ENCODE peak calls at places on chromosome 21, in eight cellular contexts. One of them, this sample, is unnamed.

GRCh38 chr21:39502631-39503030 is 50.9 kb downstream of the SH3BGR start:
- ATAC-seq in central memory CD8-positive, alpha-beta T cell: no peak
- ATAC-seq in CD4-positive, alpha-beta T cell: no peak
- ATAC-seq in PC-3: no peak
- ATAC-seq in HepG2: no peak
- ATAC-seq in activated CD4-positive, alpha-beta T cell treated with anti-CD3 and anti-CD28 coated beads for 36 hours: no peak
- ATAC-seq in heart left ventricle: no peak
- ATAC-seq in upper lobe of left lung: no peak
- ATAC-seq in this sample: no peak

GRCh38 chr21:34592120-34592561 is 22.8 kb downstream of the RCAN1 start:
- ATAC-seq in HepG2: peak
- ATAC-seq in PC-3: no peak
- ATAC-seq in central memory CD8-positive, alpha-beta T cell: no peak
- ATAC-seq in heart left ventricle: peak
- ATAC-seq in upper lobe of left lung: peak
- ATAC-seq in activated CD4-positive, alpha-beta T cell treated with anti-CD3 and anti-CD28 coated beads for 36 hours: no peak
- ATAC-seq in CD4-positive, alpha-beta T cell: no peak
- ATAC-seq in this sample: no peak

GRCh38 chr21:46662367-46662654 is 26.8 kb downstream of the PRMT2 start:
- ATAC-seq in activated CD4-positive, alpha-beta T cell treated with anti-CD3 and anti-CD28 coated beads for 36 hours: no peak
- ATAC-seq in heart left ventricle: no peak
- ATAC-seq in PC-3: no peak
- ATAC-seq in central memory CD8-positive, alpha-beta T cell: no peak
- ATAC-seq in HepG2: no peak
- ATAC-seq in upper lobe of left lung: peak
- ATAC-seq in CD4-positive, alpha-beta T cell: no peak
- ATAC-seq in this sample: no peak

GRCh38 chr21:28754862-28755261 is 237.8 kb downstream of the LTN1 start:
- ATAC-seq in CD4-positive, alpha-beta T cell: no peak
- ATAC-seq in PC-3: no peak
- ATAC-seq in activated CD4-positive, alpha-beta T cell treated with anti-CD3 and anti-CD28 coated beads for 36 hours: no peak
- ATAC-seq in HepG2: no peak
- ATAC-seq in central memory CD8-positive, alpha-beta T cell: no peak
- ATAC-seq in upper lobe of left lung: no peak
- ATAC-seq in heart left ventricle: peak
- ATAC-seq in this sample: no peak

GRCh38 chr21:39913651-39914145 is 46.5 kb downstream of the PCP4 start:
- ATAC-seq in PC-3: no peak
- ATAC-seq in central memory CD8-positive, alpha-beta T cell: no peak
- ATAC-seq in HepG2: no peak
- ATAC-seq in heart left ventricle: no peak
- ATAC-seq in activated CD4-positive, alpha-beta T cell treated with anti-CD3 and anti-CD28 coated beads for 36 hours: no peak
- ATAC-seq in upper lobe of left lung: no peak
- ATAC-seq in CD4-positive, alpha-beta T cell: no peak
- ATAC-seq in this sample: no peak

GRCh38 chr21:42765656-42766055 is 112.2 kb downstream of the PDE9A start:
- ATAC-seq in activated CD4-positive, alpha-beta T cell treated with anti-CD3 and anti-CD28 coated beads for 36 hours: no peak
- ATAC-seq in PC-3: no peak
- ATAC-seq in CD4-positive, alpha-beta T cell: no peak
- ATAC-seq in central memory CD8-positive, alpha-beta T cell: no peak
- ATAC-seq in HepG2: no peak
- ATAC-seq in heart left ventricle: no peak
- ATAC-seq in upper lobe of left lung: no peak
- ATAC-seq in this sample: no peak

GRCh38 chr21:46661211-46661625 is 25.7 kb downstream of the PRMT2 start:
- ATAC-seq in CD4-positive, alpha-beta T cell: peak
- ATAC-seq in HepG2: no peak
- ATAC-seq in PC-3: no peak
- ATAC-seq in central memory CD8-positive, alpha-beta T cell: peak
- ATAC-seq in heart left ventricle: peak
- ATAC-seq in activated CD4-positive, alpha-beta T cell treated with anti-CD3 and anti-CD28 coated beads for 36 hours: peak
- ATAC-seq in upper lobe of left lung: peak
- ATAC-seq in this sample: peak

GRCh38 chr21:42518216-42518615 is 4.6 kb downstream of the SLC37A1 start:
- ATAC-seq in central memory CD8-positive, alpha-beta T cell: no peak
- ATAC-seq in heart left ventricle: no peak
- ATAC-seq in CD4-positive, alpha-beta T cell: no peak
- ATAC-seq in upper lobe of left lung: no peak
- ATAC-seq in HepG2: no peak
- ATAC-seq in activated CD4-positive, alpha-beta T cell treated with anti-CD3 and anti-CD28 coated beads for 36 hours: no peak
- ATAC-seq in PC-3: peak
- ATAC-seq in this sample: no peak

GRCh38 chr21:38850277-38850951 is 44.7 kb downstream of the ETS2 start:
- ATAC-seq in heart left ventricle: no peak
- ATAC-seq in CD4-positive, alpha-beta T cell: no peak
- ATAC-seq in central memory CD8-positive, alpha-beta T cell: no peak
- ATAC-seq in upper lobe of left lung: no peak
- ATAC-seq in activated CD4-positive, alpha-beta T cell treated with anti-CD3 and anti-CD28 coated beads for 36 hours: no peak
- ATAC-seq in HepG2: peak
- ATAC-seq in PC-3: no peak
- ATAC-seq in this sample: no peak

GRCh38 chr21:39094087-39094785 is 89.0 kb downstream of the PSMG1 start:
- ATAC-seq in heart left ventricle: peak
- ATAC-seq in HepG2: no peak
- ATAC-seq in PC-3: no peak
- ATAC-seq in upper lobe of left lung: peak
- ATAC-seq in activated CD4-positive, alpha-beta T cell treated with anti-CD3 and anti-CD28 coated beads for 36 hours: no peak
- ATAC-seq in central memory CD8-positive, alpha-beta T cell: no peak
- ATAC-seq in CD4-positive, alpha-beta T cell: no peak
- ATAC-seq in this sample: no peak

GRCh38 chr21:44443891-44444285 is 11.4 kb upstream of the LRRC3 start:
- ATAC-seq in upper lobe of left lung: no peak
- ATAC-seq in HepG2: peak
- ATAC-seq in central memory CD8-positive, alpha-beta T cell: no peak
- ATAC-seq in PC-3: no peak
- ATAC-seq in heart left ventricle: no peak
- ATAC-seq in CD4-positive, alpha-beta T cell: no peak
- ATAC-seq in activated CD4-positive, alpha-beta T cell treated with anti-CD3 and anti-CD28 coated beads for 36 hours: no peak
- ATAC-seq in this sample: no peak

GRCh38 chr21:29332461-29333354 is 34.0 kb downstream of the BACH1 start:
- ATAC-seq in upper lobe of left lung: no peak
- ATAC-seq in activated CD4-positive, alpha-beta T cell treated with anti-CD3 and anti-CD28 coated beads for 36 hours: peak
- ATAC-seq in central memory CD8-positive, alpha-beta T cell: no peak
- ATAC-seq in PC-3: peak
- ATAC-seq in heart left ventricle: peak
- ATAC-seq in CD4-positive, alpha-beta T cell: no peak
- ATAC-seq in HepG2: no peak
- ATAC-seq in this sample: no peak

GRCh38 chr21:8993943-8994639 is 1527.3 kb upstream of the TPTE start:
- ATAC-seq in activated CD4-positive, alpha-beta T cell treated with anti-CD3 and anti-CD28 coated beads for 36 hours: no peak
- ATAC-seq in upper lobe of left lung: peak
- ATAC-seq in HepG2: no peak
- ATAC-seq in heart left ventricle: no peak
- ATAC-seq in CD4-positive, alpha-beta T cell: no peak
- ATAC-seq in PC-3: no peak
- ATAC-seq in central memory CD8-positive, alpha-beta T cell: no peak
- ATAC-seq in this sample: no peak

GRCh38 chr21:31557956-31558838 is 101.3 kb upstream of the SOD1 start:
- ATAC-seq in central memory CD8-positive, alpha-beta T cell: peak
- ATAC-seq in HepG2: no peak
- ATAC-seq in activated CD4-positive, alpha-beta T cell treated with anti-CD3 and anti-CD28 coated beads for 36 hours: peak
- ATAC-seq in CD4-positive, alpha-beta T cell: peak
- ATAC-seq in upper lobe of left lung: no peak
- ATAC-seq in heart left ventricle: no peak
- ATAC-seq in PC-3: peak
- ATAC-seq in this sample: no peak

GRCh38 chr21:26912466-26912865 is 54.4 kb downstream of the ADAMTS5 start:
- ATAC-seq in heart left ventricle: no peak
- ATAC-seq in central memory CD8-positive, alpha-beta T cell: no peak
- ATAC-seq in HepG2: no peak
- ATAC-seq in CD4-positive, alpha-beta T cell: no peak
- ATAC-seq in activated CD4-positive, alpha-beta T cell treated with anti-CD3 and anti-CD28 coated beads for 36 hours: no peak
- ATAC-seq in PC-3: no peak
- ATAC-seq in upper lobe of left lung: no peak
- ATAC-seq in this sample: no peak

GRCh38 chr21:39479164-39479563 is 27.4 kb downstream of the SH3BGR start:
- ATAC-seq in PC-3: no peak
- ATAC-seq in CD4-positive, alpha-beta T cell: no peak
- ATAC-seq in heart left ventricle: no peak
- ATAC-seq in central memory CD8-positive, alpha-beta T cell: no peak
- ATAC-seq in HepG2: no peak
- ATAC-seq in activated CD4-positive, alpha-beta T cell treated with anti-CD3 and anti-CD28 coated beads for 36 hours: no peak
- ATAC-seq in upper lobe of left lung: no peak
- ATAC-seq in this sample: no peak

GRCh38 chr21:34999397-34999941 is 49.6 kb downstream of the RUNX1 start:
- ATAC-seq in PC-3: no peak
- ATAC-seq in upper lobe of left lung: no peak
- ATAC-seq in central memory CD8-positive, alpha-beta T cell: no peak
- ATAC-seq in activated CD4-positive, alpha-beta T cell treated with anti-CD3 and anti-CD28 coated beads for 36 hours: no peak
- ATAC-seq in HepG2: no peak
- ATAC-seq in CD4-positive, alpha-beta T cell: peak
- ATAC-seq in heart left ventricle: no peak
- ATAC-seq in this sample: no peak

GRCh38 chr21:45087022-45087823 is 12.8 kb downstream of the ADARB1 start:
- ATAC-seq in HepG2: no peak
- ATAC-seq in heart left ventricle: no peak
- ATAC-seq in central memory CD8-positive, alpha-beta T cell: peak
- ATAC-seq in upper lobe of left lung: no peak
- ATAC-seq in activated CD4-positive, alpha-beta T cell treated with anti-CD3 and anti-CD28 coated beads for 36 hours: peak
- ATAC-seq in PC-3: no peak
- ATAC-seq in CD4-positive, alpha-beta T cell: peak
- ATAC-seq in this sample: no peak

GRCh38 chr21:25220954-25221353 is 386.3 kb downstream of the MRPL39 start:
- ATAC-seq in central memory CD8-positive, alpha-beta T cell: no peak
- ATAC-seq in HepG2: no peak
- ATAC-seq in heart left ventricle: no peak
- ATAC-seq in activated CD4-positive, alpha-beta T cell treated with anti-CD3 and anti-CD28 coated beads for 36 hours: no peak
- ATAC-seq in upper lobe of left lung: no peak
- ATAC-seq in CD4-positive, alpha-beta T cell: no peak
- ATAC-seq in PC-3: no peak
- ATAC-seq in this sample: no peak

GRCh38 chr21:42174173-42174572 is 44.8 kb upstream of the ABCG1 start:
- ATAC-seq in central memory CD8-positive, alpha-beta T cell: no peak
- ATAC-seq in activated CD4-positive, alpha-beta T cell treated with anti-CD3 and anti-CD28 coated beads for 36 hours: peak
- ATAC-seq in upper lobe of left lung: no peak
- ATAC-seq in HepG2: no peak
- ATAC-seq in CD4-positive, alpha-beta T cell: no peak
- ATAC-seq in PC-3: no peak
- ATAC-seq in heart left ventricle: no peak
- ATAC-seq in this sample: no peak

GRCh38 chr21:18951291-18952038 is 547.9 kb upstream of the TMPRSS15 start:
- ATAC-seq in HepG2: no peak
- ATAC-seq in heart left ventricle: no peak
- ATAC-seq in CD4-positive, alpha-beta T cell: no peak
- ATAC-seq in activated CD4-positive, alpha-beta T cell treated with anti-CD3 and anti-CD28 coated beads for 36 hours: no peak
- ATAC-seq in central memory CD8-positive, alpha-beta T cell: no peak
- ATAC-seq in upper lobe of left lung: no peak
- ATAC-seq in PC-3: peak
- ATAC-seq in this sample: no peak

GRCh38 chr21:46018615-46019014 is 37.0 kb downstream of the COL6A1 start:
- ATAC-seq in heart left ventricle: no peak
- ATAC-seq in CD4-positive, alpha-beta T cell: no peak
- ATAC-seq in central memory CD8-positive, alpha-beta T cell: no peak
- ATAC-seq in HepG2: no peak
- ATAC-seq in activated CD4-positive, alpha-beta T cell treated with anti-CD3 and anti-CD28 coated beads for 36 hours: no peak
- ATAC-seq in upper lobe of left lung: no peak
- ATAC-seq in PC-3: no peak
- ATAC-seq in this sample: no peak

GRCh38 chr21:41817877-41818855 is 51.3 kb upstream of the RIPK4 start:
- ATAC-seq in CD4-positive, alpha-beta T cell: no peak
- ATAC-seq in activated CD4-positive, alpha-beta T cell treated with anti-CD3 and anti-CD28 coated beads for 36 hours: no peak
- ATAC-seq in heart left ventricle: no peak
- ATAC-seq in central memory CD8-positive, alpha-beta T cell: no peak
- ATAC-seq in upper lobe of left lung: no peak
- ATAC-seq in PC-3: no peak
- ATAC-seq in HepG2: no peak
- ATAC-seq in this sample: no peak

GRCh38 chr21:31509108-31510017 is 150.1 kb upstream of the SOD1 start:
- ATAC-seq in CD4-positive, alpha-beta T cell: peak
- ATAC-seq in upper lobe of left lung: no peak
- ATAC-seq in PC-3: peak
- ATAC-seq in heart left ventricle: no peak
- ATAC-seq in activated CD4-positive, alpha-beta T cell treated with anti-CD3 and anti-CD28 coated beads for 36 hours: peak
- ATAC-seq in HepG2: peak
- ATAC-seq in central memory CD8-positive, alpha-beta T cell: peak
- ATAC-seq in this sample: peak

GRCh38 chr21:43347864-43348766 is 78.8 kb downstream of the SIK1 start:
- ATAC-seq in heart left ventricle: peak
- ATAC-seq in central memory CD8-positive, alpha-beta T cell: no peak
- ATAC-seq in activated CD4-positive, alpha-beta T cell treated with anti-CD3 and anti-CD28 coated beads for 36 hours: no peak
- ATAC-seq in CD4-positive, alpha-beta T cell: no peak
- ATAC-seq in PC-3: no peak
- ATAC-seq in upper lobe of left lung: no peak
- ATAC-seq in HepG2: no peak
- ATAC-seq in this sample: no peak

GRCh38 chr21:37074195-37074510 is 1.1 kb downstream of the TTC3 start:
- ATAC-seq in heart left ventricle: peak
- ATAC-seq in CD4-positive, alpha-beta T cell: no peak
- ATAC-seq in HepG2: peak
- ATAC-seq in PC-3: peak
- ATAC-seq in central memory CD8-positive, alpha-beta T cell: no peak
- ATAC-seq in upper lobe of left lung: no peak
- ATAC-seq in activated CD4-positive, alpha-beta T cell treated with anti-CD3 and anti-CD28 coated beads for 36 hours: no peak
- ATAC-seq in this sample: no peak

GRCh38 chr21:41767606-41768370 is 936 bp upstream of the RIPK4 start:
- ATAC-seq in HepG2: peak
- ATAC-seq in activated CD4-positive, alpha-beta T cell treated with anti-CD3 and anti-CD28 coated beads for 36 hours: peak
- ATAC-seq in central memory CD8-positive, alpha-beta T cell: peak
- ATAC-seq in PC-3: peak
- ATAC-seq in upper lobe of left lung: no peak
- ATAC-seq in CD4-positive, alpha-beta T cell: peak
- ATAC-seq in heart left ventricle: no peak
- ATAC-seq in this sample: no peak

GRCh38 chr21:16709866-16710550 is 802.8 kb upstream of the CXADR start:
- ATAC-seq in HepG2: peak
- ATAC-seq in CD4-positive, alpha-beta T cell: no peak
- ATAC-seq in PC-3: no peak
- ATAC-seq in upper lobe of left lung: peak
- ATAC-seq in heart left ventricle: peak
- ATAC-seq in activated CD4-positive, alpha-beta T cell treated with anti-CD3 and anti-CD28 coated beads for 36 hours: no peak
- ATAC-seq in central memory CD8-positive, alpha-beta T cell: no peak
- ATAC-seq in this sample: no peak

GRCh38 chr21:37868896-37869295 is 47.4 kb downstream of the KCNJ6 start:
- ATAC-seq in central memory CD8-positive, alpha-beta T cell: no peak
- ATAC-seq in upper lobe of left lung: no peak
- ATAC-seq in HepG2: no peak
- ATAC-seq in heart left ventricle: no peak
- ATAC-seq in activated CD4-positive, alpha-beta T cell treated with anti-CD3 and anti-CD28 coated beads for 36 hours: no peak
- ATAC-seq in PC-3: no peak
- ATAC-seq in CD4-positive, alpha-beta T cell: no peak
- ATAC-seq in this sample: peak

GRCh38 chr21:29025328-29025713 is 853 bp downstream of the USP16 start:
- ATAC-seq in upper lobe of left lung: no peak
- ATAC-seq in CD4-positive, alpha-beta T cell: no peak
- ATAC-seq in PC-3: peak
- ATAC-seq in heart left ventricle: no peak
- ATAC-seq in HepG2: peak
- ATAC-seq in activated CD4-positive, alpha-beta T cell treated with anti-CD3 and anti-CD28 coated beads for 36 hours: peak
- ATAC-seq in central memory CD8-positive, alpha-beta T cell: no peak
- ATAC-seq in this sample: peak

GRCh38 chr21:44272231-44272858 is 10.6 kb upstream of the DNMT3L start:
- ATAC-seq in central memory CD8-positive, alpha-beta T cell: no peak
- ATAC-seq in upper lobe of left lung: no peak
- ATAC-seq in HepG2: no peak
- ATAC-seq in activated CD4-positive, alpha-beta T cell treated with anti-CD3 and anti-CD28 coated beads for 36 hours: no peak
- ATAC-seq in CD4-positive, alpha-beta T cell: no peak
- ATAC-seq in heart left ventricle: no peak
- ATAC-seq in PC-3: no peak
- ATAC-seq in this sample: peak

GRCh38 chr21:21028275-21028814 is 30.1 kb downstream of the NCAM2 start:
- ATAC-seq in HepG2: no peak
- ATAC-seq in PC-3: no peak
- ATAC-seq in CD4-positive, alpha-beta T cell: no peak
- ATAC-seq in heart left ventricle: no peak
- ATAC-seq in upper lobe of left lung: no peak
- ATAC-seq in activated CD4-positive, alpha-beta T cell treated with anti-CD3 and anti-CD28 coated beads for 36 hours: no peak
- ATAC-seq in central memory CD8-positive, alpha-beta T cell: no peak
- ATAC-seq in this sample: no peak

GRCh38 chr21:42466700-42467612 is 29.1 kb downstream of the RSPH1 start:
- ATAC-seq in central memory CD8-positive, alpha-beta T cell: no peak
- ATAC-seq in CD4-positive, alpha-beta T cell: no peak
- ATAC-seq in activated CD4-positive, alpha-beta T cell treated with anti-CD3 and anti-CD28 coated beads for 36 hours: no peak
- ATAC-seq in heart left ventricle: peak
- ATAC-seq in upper lobe of left lung: peak
- ATAC-seq in PC-3: peak
- ATAC-seq in HepG2: peak
- ATAC-seq in this sample: no peak

GRCh38 chr21:45562965-45563364 is 20.7 kb upstream of the SLC19A1 start:
- ATAC-seq in HepG2: no peak
- ATAC-seq in heart left ventricle: no peak
- ATAC-seq in CD4-positive, alpha-beta T cell: no peak
- ATAC-seq in PC-3: no peak
- ATAC-seq in activated CD4-positive, alpha-beta T cell treated with anti-CD3 and anti-CD28 coated beads for 36 hours: no peak
- ATAC-seq in upper lobe of left lung: no peak
- ATAC-seq in central memory CD8-positive, alpha-beta T cell: no peak
- ATAC-seq in this sample: no peak